ENCODE peak calls at places on chromosomes 12 and 14, in nine cellular contexts. J, U, A, R, I, H, G, Y and Q are unnamed samples.

GRCh38 chr14:33542338-33543290 is 408.3 kb downstream of the EGLN3 start:
- DNase-seq in J (no peak), U (no peak), A (no peak), R (no peak), I (no peak), H (no peak), G (no peak), Y (no peak), Q (no peak)

GRCh38 chr12:114902665-114903393 is 218.9 kb upstream of the TBX3 start:
- DNase-seq in J (no peak), U (peak; percentile 96), A (no peak), R (no peak), I (peak; percentile 71), H (no peak), G (no peak), Y (no peak), Q (peak; percentile 87)

GRCh38 chr14:103697196-103697595 is 18.1 kb downstream of the XRCC3 start:
- DNase-seq in J (no peak), U (no peak), A (no peak), R (no peak), I (no peak), H (no peak), G (no peak), Y (no peak), Q (no peak)

GRCh38 chr14:92626041-92626440 is 112.5 kb downstream of the RIN3 start:
- DNase-seq in J (no peak), U (peak; percentile 27), A (no peak), R (no peak), I (no peak), H (no peak), G (no peak), Y (no peak), Q (no peak)

GRCh38 chr14:50954811-50955372 is 10.6 kb upstream of the PYGL start:
- DNase-seq in J (peak; percentile 63), U (peak; percentile 82), A (peak; percentile 30), R (peak; percentile 52), I (peak; percentile 51), H (peak; percentile 23), G (peak; percentile 72), Y (no peak), Q (peak; percentile 85)

GRCh38 chr14:87805315-87805723 is 187.7 kb downstream of the GALC start:
- DNase-seq in J (peak; percentile 33), U (peak; percentile 22), A (peak; percentile 18), R (peak; percentile 76), I (peak; percentile 50), H (no peak), G (peak; percentile 41), Y (no peak), Q (peak; percentile 48)

GRCh38 chr12:108802666-108803036 is 54.7 kb downstream of the SSH1 start:
- DNase-seq in J (no peak), U (no peak), A (no peak), R (no peak), I (no peak), H (no peak), G (no peak), Y (no peak), Q (peak; percentile 57)

GRCh38 chr12:47602330-47602729 is 103.5 kb downstream of the RPAP3 start:
- DNase-seq in J (no peak), U (no peak), A (no peak), R (no peak), I (no peak), H (no peak), G (no peak), Y (no peak), Q (peak; percentile 46)

GRCh38 chr12:48873096-48873495 is 7.4 kb upstream of the RND1 start:
- DNase-seq in J (no peak), U (no peak), A (no peak), R (no peak), I (no peak), H (no peak), G (no peak), Y (no peak), Q (no peak)

GRCh38 chr14:60656755-60657608 is 7.7 kb upstream of the SIX1 start:
- DNase-seq in J (peak; percentile 94), U (peak; percentile 76), A (peak; percentile 90), R (peak; percentile 88), I (peak; percentile 68), H (no peak), G (peak; percentile 71), Y (peak; percentile 51), Q (peak; percentile 83)

GRCh38 chr14:94707494-94707893 is 62.4 kb downstream of the GSC start:
- DNase-seq in J (peak; percentile 4), U (no peak), A (peak; percentile 65), R (peak; percentile 83), I (no peak), H (no peak), G (no peak), Y (no peak), Q (no peak)

GRCh38 chr14:32711103-32711680 is 227.5 kb upstream of the NPAS3 start:
- DNase-seq in J (peak; percentile 60), U (peak; percentile 73), A (peak; percentile 76), R (peak; percentile 78), I (peak; percentile 56), H (peak; percentile 6), G (peak; percentile 29), Y (peak; percentile 33), Q (peak; percentile 68)

GRCh38 chr14:90058876-90059458 is 2.8 kb upstream of the KCNK13 start:
- DNase-seq in J (no peak), U (no peak), A (no peak), R (no peak), I (no peak), H (no peak), G (no peak), Y (no peak), Q (no peak)

GRCh38 chr14:70468731-70469130 is 16.8 kb downstream of the ADAM21 start:
- DNase-seq in J (no peak), U (no peak), A (no peak), R (no peak), I (no peak), H (no peak), G (no peak), Y (no peak), Q (no peak)

GRCh38 chr12:50453872-50454271 is 50.9 kb upstream of the DIP2B start:
- DNase-seq in J (no peak), U (peak; percentile 54), A (no peak), R (no peak), I (no peak), H (no peak), G (no peak), Y (no peak), Q (no peak)

GRCh38 chr14:23577004-23577681 is 1.4 kb downstream of the JPH4 start:
- DNase-seq in J (no peak), U (no peak), A (peak; percentile 67), R (peak; percentile 71), I (peak; percentile 18), H (no peak), G (peak; percentile 92), Y (no peak), Q (peak; percentile 42)

GRCh38 chr14:23579739-23580138 is 1.1 kb upstream of the JPH4 start:
- DNase-seq in J (no peak), U (no peak), A (no peak), R (no peak), I (no peak), H (no peak), G (no peak), Y (no peak), Q (no peak)

GRCh38 chr14:23578560-23579310 is at the start of gene JPH4:
- DNase-seq in J (no peak), U (no peak), A (peak; percentile 79), R (peak; percentile 79), I (peak; percentile 35), H (no peak), G (peak; percentile 89), Y (no peak), Q (no peak)

GRCh38 chr14:23579311-23579630 is 681 bp upstream of the JPH4 start:
- DNase-seq in J (no peak), U (no peak), A (no peak), R (no peak), I (no peak), H (no peak), G (peak; percentile 65), Y (no peak), Q (no peak)

GRCh38 chr14:23577710-23578392 is 739 bp downstream of the JPH4 start:
- DNase-seq in J (no peak), U (no peak), A (peak; percentile 63), R (peak; percentile 83), I (peak; percentile 10), H (no peak), G (peak; percentile 84), Y (no peak), Q (no peak)
- TF ChIP-seq EZH2phosphoT487 in J (no peak), U (no peak), A (no peak), R (no peak), I (no peak), H (no peak), G (no peak), Y (no peak), Q (peak; percentile 31)

GRCh38 chr14:54219281-54220121 is 177.3 kb upstream of the CDKN3 start:
- DNase-seq in J (no peak), U (no peak), A (peak; percentile 65), R (peak; percentile 81), I (peak; percentile 14), H (no peak), G (peak; percentile 48), Y (no peak), Q (peak; percentile 20)
- H3K4me3 ChIP-seq in J (no peak overlapping the region), U (no peak overlapping the region), A (peak overlapping the region; percentile 38), R (peak overlapping the region; percentile 68), I (no peak overlapping the region), H (no peak overlapping the region), G (no peak overlapping the region), Y (no peak overlapping the region), Q (peak overlapping the region; percentile 69)

GRCh38 chr12:65754744-65755595 is 69.3 kb upstream of the HMGA2 start:
- DNase-seq in J (no peak), U (no peak), A (no peak), R (peak; percentile 42), I (no peak), H (no peak), G (no peak), Y (no peak), Q (no peak)

GRCh38 chr12:65759735-65760134 is 64.5 kb upstream of the HMGA2 start:
- DNase-seq in J (no peak), U (no peak), A (no peak), R (no peak), I (no peak), H (no peak), G (no peak), Y (no peak), Q (no peak)

GRCh38 chr12:65755596-65755978 is 68.7 kb upstream of the HMGA2 start:
- DNase-seq in J (no peak), U (peak; percentile 46), A (no peak), R (no peak), I (no peak), H (no peak), G (no peak), Y (no peak), Q (peak; percentile 27)

GRCh38 chr12:65758401-65758800 is 65.9 kb upstream of the HMGA2 start:
- DNase-seq in J (no peak), U (no peak), A (no peak), R (no peak), I (no peak), H (no peak), G (no peak), Y (no peak), Q (no peak)

GRCh38 chr12:65756956-65757511 is 67.2 kb upstream of the HMGA2 start:
- DNase-seq in J (no peak), U (peak; percentile 84), A (no peak), R (no peak), I (peak; percentile 20), H (no peak), G (no peak), Y (no peak), Q (peak; percentile 39)
- TF ChIP-seq EZH2phosphoT487 in J (no peak), U (no peak), A (no peak), R (no peak), I (no peak), H (no peak), G (no peak), Y (no peak), Q (no peak)

GRCh38 chr12:106767206-106767605 is 7.3 kb upstream of the RIC8B start:
- DNase-seq in J (no peak), U (no peak), A (no peak), R (no peak), I (no peak), H (no peak), G (no peak), Y (no peak), Q (no peak)
- H3K4me3 ChIP-seq in J (no peak overlapping the region), U (no peak overlapping the region), A (no peak overlapping the region), R (peak overlapping the region; percentile 32), I (no peak overlapping the region), H (no peak overlapping the region), G (no peak overlapping the region), Y (no peak overlapping the region), Q (no peak overlapping the region)